ENCODE peak calls at places on chromosomes 3 and 15, in ten cellular contexts. V is adrenal gland, X is ascending aorta, U is neural progenitor cell, M is colonic mucosa, A is uterus, K is lower lobe of right lung, B is upper lobe of right lung, F is BE2C, D is cardiac muscle cell. I is an unnamed sample.

GRCh38 chr3:15152166-15152565 is 53.2 kb upstream of the RBSN start:
- DNase-seq in U (no peak), A (no peak), F (no peak), B (no peak), V (no peak), D (no peak), K (no peak), M (no peak), X (no peak), I (no peak)

GRCh38 chr3:100086401-100086800 is 27.9 kb downstream of the FILIP1L start:
- DNase-seq in F (no peak), X (no peak), M (no peak), A (no peak), K (no peak), B (no peak), V (no peak), U (no peak), D (no peak), I (no peak)

GRCh38 chr15:31306036-31306425 is 20.6 kb upstream of the KLF13 start:
- DNase-seq in F (no peak), B (peak; percentile 40), K (no peak), D (no peak), A (no peak), V (peak; percentile 24), U (no peak), X (no peak), M (no peak), I (peak; percentile 42)

GRCh38 chr15:55279746-55280351 is 9.8 kb downstream of the RAB27A start:
- DNase-seq in M (no peak), A (no peak), F (no peak), V (peak; percentile 85), U (no peak), K (no peak), B (no peak), D (peak; percentile 73), X (no peak), I (peak; percentile 83)

GRCh38 chr15:66565731-66566130 is at the start of gene LCTL:
- DNase-seq in A (no peak), V (peak; percentile 23), F (no peak), B (peak; percentile 37), X (no peak), K (no peak), M (no peak), D (peak; percentile 75), U (peak; percentile 88), I (no peak)

GRCh38 chr3:184299488-184300376 is 691 bp downstream of the PSMD2 start:
- DNase-seq in X (no peak), M (no peak), U (no peak), A (no peak), B (no peak), V (no peak), K (no peak), D (peak; percentile 32), F (no peak), I (no peak)

GRCh38 chr3:114504941-114505632 is 211.3 kb downstream of the TIGIT start:
- DNase-seq in A (no peak), V (no peak), F (no peak), X (no peak), K (no peak), U (no peak), D (no peak), B (no peak), M (no peak), I (no peak)

GRCh38 chr15:52546031-52546751 is 17.5 kb upstream of the MYO5A start:
- DNase-seq in D (no peak), X (no peak), K (no peak), A (no peak), F (no peak), B (no peak), V (no peak), U (no peak), M (no peak), I (no peak)

GRCh38 chr15:33182278-33182905 is 12.1 kb downstream of the FMN1 start:
- DNase-seq in X (no peak), B (no peak), M (no peak), U (no peak), D (no peak), V (no peak), A (no peak), F (no peak), K (no peak), I (no peak)

GRCh38 chr3:64225695-64226499 is 631 bp upstream of the PRICKLE2 start:
- DNase-seq in F (no peak), M (no peak), K (no peak), A (no peak), U (no peak), B (no peak), V (no peak), D (no peak), X (no peak), I (no peak)

GRCh38 chr15:97566957-97567356 is 393.5 kb upstream of the ARRDC4 start:
- DNase-seq in X (no peak), A (no peak), M (no peak), F (no peak), D (peak; percentile 0), V (no peak), K (no peak), U (no peak), B (no peak), I (no peak)
- H3K9me3 ChIP-seq in X (no peaks in the 10 kb centered on the region), A (no peaks in the 10 kb centered on the region), M (no peaks in the 10 kb centered on the region), F (no peaks in the 10 kb centered on the region), D (no peaks in the 10 kb centered on the region), V (no peaks in the 10 kb centered on the region), K (no peaks in the 10 kb centered on the region), U (no peaks in the 10 kb centered on the region), B (no peaks in the 10 kb centered on the region), I (no peaks in the 10 kb centered on the region)

GRCh38 chr3:186932281-186933181 is 2.2 kb downstream of the ST6GAL1 start:
- DNase-seq in X (no peak), K (no peak), V (no peak), A (no peak), M (no peak), F (no peak), B (no peak), U (peak; percentile 39), D (peak; percentile 35), I (no peak)

GRCh38 chr3:186931487-186932280 is 1.4 kb downstream of the ST6GAL1 start:
- DNase-seq in F (no peak), M (peak; percentile 84), V (no peak), U (peak; percentile 44), X (peak; percentile 38), D (no peak), A (peak; percentile 31), K (peak; percentile 79), B (peak; percentile 82), I (peak; percentile 81)

GRCh38 chr3:186929676-186930075 is 650 bp upstream of the ST6GAL1 start:
- DNase-seq in D (no peak), X (no peak), K (no peak), A (no peak), F (no peak), V (no peak), M (no peak), U (peak; percentile 59), B (no peak), I (no peak)

GRCh38 chr3:186930143-186930638 is at the start of gene ST6GAL1:
- DNase-seq in A (peak; percentile 62), M (peak; percentile 83), F (peak; percentile 64), X (no peak), K (peak; percentile 87), V (peak; percentile 81), U (peak; percentile 86), D (peak; percentile 83), B (peak; percentile 87), I (peak; percentile 90)

DNA sequence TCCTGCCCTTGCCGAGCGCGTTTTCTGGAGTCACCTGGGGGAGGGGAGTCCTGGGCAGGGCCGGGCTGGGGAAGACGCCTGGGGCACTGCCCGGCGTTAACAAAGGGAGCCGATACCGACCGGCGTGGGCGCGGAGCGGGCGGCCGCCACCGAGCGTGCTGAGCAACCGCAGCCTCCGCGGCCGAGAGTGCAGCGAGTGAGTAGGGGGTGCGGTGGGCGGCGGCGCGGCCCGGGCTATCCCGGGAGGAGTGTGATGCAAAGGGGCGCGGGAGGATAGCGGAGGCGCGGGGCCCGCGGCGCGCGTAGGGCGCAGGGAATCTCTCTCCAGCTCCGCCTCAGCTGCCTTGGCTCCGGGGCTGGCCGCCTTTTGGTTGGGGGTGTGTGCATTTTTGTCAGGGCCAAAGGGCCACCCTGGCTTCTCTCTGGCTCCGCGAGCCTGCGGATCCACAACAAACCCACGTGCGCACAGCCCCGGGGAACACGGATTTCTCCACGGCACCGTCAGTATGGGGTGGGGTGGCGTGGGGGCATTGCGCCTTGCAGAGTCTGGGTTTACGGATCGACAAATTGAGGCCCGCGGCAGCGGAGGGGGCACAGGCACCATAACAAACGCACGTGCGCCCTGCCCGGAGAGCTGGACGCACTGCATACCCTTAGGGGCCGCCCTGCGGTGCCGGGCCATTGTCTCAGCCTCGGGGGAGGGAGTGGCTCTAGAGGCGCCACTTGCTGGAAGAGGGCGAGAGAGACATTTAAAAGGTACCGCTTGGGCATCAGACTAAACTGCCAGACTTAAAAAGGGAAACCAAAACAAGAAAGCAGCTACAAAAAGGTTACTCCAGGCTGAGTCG is 537 bp downstream of the ST6GAL1 start:
- DNase-seq in D (peak; percentile 63), B (peak; percentile 88), X (peak; percentile 24), M (peak; percentile 71), V (peak; percentile 63), A (peak; percentile 41), F (peak; percentile 70), K (peak; percentile 82), U (peak; percentile 93), I (peak; percentile 78)
- TF ChIP-seq CTCF in D (peak; percentile 11), B (peak; percentile 31), X (no peak), M (no peak), V (no peak), A (no peak), F (peak; percentile 15), K (peak; percentile 35), U (peak; percentile 23), I (no peak)

DNA sequence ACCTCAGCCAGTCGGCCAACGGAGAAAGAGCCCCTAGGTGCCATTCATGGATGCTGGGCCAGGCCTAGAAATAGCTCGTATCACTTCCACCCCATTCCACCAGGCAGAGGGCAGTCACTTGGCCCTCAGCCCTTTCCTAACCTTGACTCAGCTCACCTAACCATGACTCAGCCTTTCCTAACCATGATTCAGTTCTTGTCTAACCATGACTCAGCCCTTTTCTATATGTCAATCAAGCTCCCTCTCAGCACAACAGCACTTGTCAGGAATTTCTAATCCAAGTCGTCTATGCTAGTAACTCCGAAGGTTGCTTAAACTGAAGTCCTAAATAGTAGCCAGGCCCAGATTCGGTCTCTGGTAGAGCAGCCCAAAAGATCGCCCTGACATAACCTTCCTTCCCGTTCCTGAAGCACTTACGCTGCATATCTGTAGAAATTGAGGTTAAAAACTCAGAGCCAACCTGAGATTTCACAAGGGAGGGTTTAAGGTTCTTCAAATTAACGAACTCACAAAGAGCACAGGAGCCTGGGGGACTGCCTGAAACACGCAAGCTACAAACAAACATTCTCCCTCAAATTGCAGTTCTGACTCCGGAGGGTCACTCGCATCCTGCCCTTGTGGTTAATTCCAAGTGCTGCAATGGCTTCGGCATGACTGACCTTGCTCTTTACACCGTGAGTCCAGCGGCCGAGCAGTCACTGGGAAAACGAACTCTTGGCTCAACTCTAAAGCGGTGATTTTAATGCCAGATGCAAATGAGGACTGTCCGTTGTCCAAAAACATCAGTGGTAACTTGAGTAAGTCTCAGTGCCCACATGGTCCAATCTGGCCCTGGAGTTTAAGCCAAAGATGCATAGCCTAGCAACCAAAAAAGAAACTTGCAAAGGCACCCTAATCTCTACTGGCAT is 99.9 kb downstream of the ADAMTS17 start:
- DNase-seq in B (no peak), U (peak; percentile 61), F (peak; percentile 22), X (no peak), A (no peak), V (peak; percentile 91), K (no peak), M (no peak), D (peak; percentile 80), I (no peak)
- H3K9me3 ChIP-seq in B (no peaks in the 10 kb centered on the region), U (no peaks in the 10 kb centered on the region), F (no peaks in the 10 kb centered on the region), X (no peaks in the 10 kb centered on the region), A (no peaks in the 10 kb centered on the region), V (no peaks in the 10 kb centered on the region), K (no peaks in the 10 kb centered on the region), M (no peaks in the 10 kb centered on the region), D (no peaks in the 10 kb centered on the region), I (no peaks in the 10 kb centered on the region)

GRCh38 chr3:178434206-178434805 is 101.9 kb upstream of the KCNMB2 start:
- DNase-seq in B (no peak), U (no peak), F (no peak), X (no peak), M (no peak), D (peak; percentile 33), A (no peak), V (no peak), K (no peak), I (no peak)
- TF ChIP-seq CTCF in B (no peak), U (peak; percentile 46), F (peak; percentile 32), X (no peak), M (no peak), D (no peak), A (no peak), V (no peak), K (no peak), I (no peak)

I was measured in Peyer's patch.